ENCODE peak calls at places on chromosomes 3 and 15, in nine cellular contexts. C, P, G, A, F, N, W, I and J are unnamed samples.

GRCh38 chr15:78167227-78167888 is 18.2 kb downstream of the IDH3A start:
- DNase-seq in C (no peak), P (no peak), G (no peak), A (no peak), F (no peak), N (no peak), W (no peak), I (no peak), J (no peak)

GRCh38 chr3:63585927-63586326 is 66.5 kb upstream of the SNTN start:
- DNase-seq in C (no peak), P (no peak), G (no peak), A (no peak), F (no peak), N (no peak), W (no peak), I (no peak), J (no peak)

GRCh38 chr3:63644212-63644777 is 8.2 kb upstream of the SNTN start:
- DNase-seq in C (no peak), P (no peak), G (no peak), A (no peak), F (no peak), N (no peak), W (no peak), I (no peak), J (no peak)

GRCh38 chr3:4416961-4417360 is 50.1 kb downstream of the SUMF1 start:
- DNase-seq in C (peak; percentile 92), P (peak; percentile 100), G (no peak), A (no peak), F (peak; percentile 78), N (no peak), W (peak; percentile 90), I (peak; percentile 91), J (no peak)

GRCh38 chr15:78695849-78696248 is 54.8 kb upstream of the CHRNB4 start:
- DNase-seq in C (no peak), P (no peak), G (no peak), A (no peak), F (no peak), N (no peak), W (no peak), I (no peak), J (no peak)

GRCh38 chr3:4078903-4079302 is 224.3 kb upstream of the SETMAR start:
- DNase-seq in C (no peak), P (no peak), G (no peak), A (no peak), F (no peak), N (no peak), W (no peak), I (no peak), J (no peak)

GRCh38 chr3:49930241-49930690 is 655 bp upstream of the MON1A start:
- DNase-seq in C (no peak), P (no peak), G (no peak), A (no peak), F (no peak), N (no peak), W (no peak), I (no peak), J (no peak)

GRCh38 chr3:65439641-65440040 is 599.1 kb downstream of the MAGI1 start:
- DNase-seq in C (peak; percentile 74), P (peak; percentile 43), G (peak; percentile 32), A (no peak), F (no peak), N (peak; percentile 35), W (peak; percentile 79), I (peak; percentile 40), J (no peak)

GRCh38 chr3:53595660-53596059 is 101.2 kb downstream of the CACNA1D start:
- DNase-seq in C (no peak), P (no peak), G (no peak), A (no peak), F (no peak), N (no peak), W (no peak), I (no peak), J (no peak)

GRCh38 chr15:70178335-70179084 is 80.8 kb upstream of the TLE3 start:
- DNase-seq in C (no peak), P (no peak), G (no peak), A (no peak), F (no peak), N (no peak), W (no peak), I (no peak), J (no peak)

GRCh38 chr3:65342084-65342683 is 654.4 kb upstream of the ADAMTS9 start:
- DNase-seq in C (peak; percentile 55), P (peak; percentile 61), G (no peak), A (no peak), F (no peak), N (peak; percentile 29), W (peak; percentile 60), I (peak; percentile 23), J (no peak)

GRCh38 chr15:92989469-92989868 is 89.3 kb downstream of the CHD2 start:
- DNase-seq in C (no peak), P (no peak), G (no peak), A (no peak), F (no peak), N (no peak), W (no peak), I (no peak), J (no peak)

GRCh38 chr15:68177747-68178146 is 27.4 kb downstream of the CALML4 start:
- DNase-seq in C (peak; percentile 61), P (no peak), G (no peak), A (no peak), F (no peak), N (no peak), W (no peak), I (peak; percentile 40), J (no peak)

GRCh38 chr3:194592798-194593752 is 40.1 kb downstream of the TMEM44 start:
- DNase-seq in C (peak; percentile 100), P (peak; percentile 99), G (no peak), A (no peak), F (peak; percentile 55), N (no peak), W (peak; percentile 87), I (peak; percentile 100), J (no peak)

GRCh38 chr3:12662593-12663310 is 1.2 kb downstream of the RAF1 start:
- DNase-seq in C (peak; percentile 55), P (peak; percentile 45), G (peak; percentile 35), A (peak; percentile 10), F (no peak), N (peak; percentile 34), W (peak; percentile 73), I (peak; percentile 47), J (peak; percentile 12)

GRCh38 chr3:152719264-152719663 is 115.7 kb upstream of the P2RY1 start:
- DNase-seq in C (peak; percentile 21), P (peak; percentile 60), G (no peak), A (no peak), F (no peak), N (no peak), W (peak; percentile 75), I (peak; percentile 49), J (no peak)

GRCh38 chr3:123287051-123287961 is 85.6 kb downstream of the SEC22A start:
- DNase-seq in C (no peak), P (no peak), G (no peak), A (no peak), F (no peak), N (no peak), W (no peak), I (no peak), J (no peak)
- H3K9me3 ChIP-seq in C (no peaks in the 10 kb centered on the region), P (no peaks in the 10 kb centered on the region), G (no peaks in the 10 kb centered on the region), A (no peaks in the 10 kb centered on the region), F (no peaks in the 10 kb centered on the region), N (no peaks in the 10 kb centered on the region), W (no peaks in the 10 kb centered on the region), I (no peaks in the 10 kb centered on the region), J (no peaks in the 10 kb centered on the region)

DNA sequence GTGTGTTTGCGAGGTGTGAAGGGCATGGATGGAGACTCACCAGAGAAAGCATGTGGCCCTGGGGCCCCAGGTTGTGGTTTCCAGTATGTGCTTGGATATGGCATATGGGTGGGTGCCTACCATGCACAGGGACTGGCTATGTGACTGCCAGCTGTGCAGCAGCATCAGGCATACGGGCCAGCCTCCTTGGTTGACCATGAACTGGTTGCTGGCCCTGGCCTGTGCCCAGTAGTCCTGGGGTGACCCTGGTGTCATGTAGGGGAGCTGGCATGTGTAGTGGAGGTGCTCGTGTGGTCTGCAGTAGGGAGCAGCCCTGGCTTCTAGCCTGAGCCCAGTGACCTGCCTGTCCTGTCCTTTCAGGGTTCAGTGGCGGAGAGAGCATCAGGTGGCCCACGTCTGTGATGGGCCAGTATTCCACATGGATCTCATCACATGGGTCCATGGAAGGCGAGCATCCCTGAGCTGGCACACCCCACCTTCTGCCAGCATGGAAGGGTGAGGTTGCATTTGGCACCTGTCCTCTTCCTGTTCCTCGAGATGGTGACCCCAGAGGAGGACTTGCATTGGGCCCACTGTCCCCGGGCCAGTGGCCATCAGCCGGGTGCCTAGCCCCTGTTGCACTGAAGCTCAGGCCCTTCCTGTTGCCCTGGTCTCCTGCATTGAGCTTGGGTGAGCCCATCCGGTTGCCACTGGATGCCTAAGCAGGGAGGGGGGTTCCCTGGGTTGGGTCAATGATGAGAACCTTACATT is 229.0 kb downstream of the SNRPN start:
- DNase-seq in C (no peak), P (no peak), G (peak; percentile 7), A (peak; percentile 4), F (peak; percentile 15), N (peak; percentile 5), W (no peak), I (no peak), J (peak; percentile 2)
- H3K9me3 ChIP-seq in C (peaks cover 85% of the 10 kb centered on the region), P (no peaks in the 10 kb centered on the region), G (peaks cover 21% of the 10 kb centered on the region), A (no peaks in the 10 kb centered on the region), F (peaks cover 76% of the 10 kb centered on the region), N (peaks cover 50% of the 10 kb centered on the region), W (no peaks in the 10 kb centered on the region), I (no peaks in the 10 kb centered on the region), J (no peaks in the 10 kb centered on the region)

DNA sequence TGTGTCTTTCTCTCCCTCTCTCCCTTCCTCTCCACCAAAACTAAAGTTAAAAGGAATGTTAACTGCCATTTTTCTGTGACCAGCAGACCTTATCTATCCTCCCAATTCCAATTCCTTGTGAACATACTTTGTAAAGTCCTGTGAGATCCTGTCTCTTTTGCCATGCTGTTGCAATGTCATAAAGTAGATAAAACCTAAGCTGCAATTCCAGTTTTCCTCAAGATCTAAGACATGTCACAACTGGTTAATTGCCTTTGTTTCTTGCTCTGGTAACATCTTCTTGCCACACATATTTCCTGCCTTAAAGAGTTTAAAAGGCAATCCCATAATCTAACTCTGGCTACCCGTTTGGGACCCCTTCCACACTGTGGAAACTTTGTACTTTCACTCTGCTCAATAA is 188.7 kb downstream of the PYDC2 start:
- DNase-seq in C (no peak), P (no peak), G (no peak), A (no peak), F (no peak), N (no peak), W (no peak), I (no peak), J (no peak)
- H3K9me3 ChIP-seq in C (peaks cover 8% of the 10 kb centered on the region), P (peaks cover 10% of the 10 kb centered on the region), G (no peaks in the 10 kb centered on the region), A (peaks cover 4% of the 10 kb centered on the region), F (no peaks in the 10 kb centered on the region), N (peaks cover 35% of the 10 kb centered on the region), W (no peaks in the 10 kb centered on the region), I (no peaks in the 10 kb centered on the region), J (no peaks in the 10 kb centered on the region)

DNA sequence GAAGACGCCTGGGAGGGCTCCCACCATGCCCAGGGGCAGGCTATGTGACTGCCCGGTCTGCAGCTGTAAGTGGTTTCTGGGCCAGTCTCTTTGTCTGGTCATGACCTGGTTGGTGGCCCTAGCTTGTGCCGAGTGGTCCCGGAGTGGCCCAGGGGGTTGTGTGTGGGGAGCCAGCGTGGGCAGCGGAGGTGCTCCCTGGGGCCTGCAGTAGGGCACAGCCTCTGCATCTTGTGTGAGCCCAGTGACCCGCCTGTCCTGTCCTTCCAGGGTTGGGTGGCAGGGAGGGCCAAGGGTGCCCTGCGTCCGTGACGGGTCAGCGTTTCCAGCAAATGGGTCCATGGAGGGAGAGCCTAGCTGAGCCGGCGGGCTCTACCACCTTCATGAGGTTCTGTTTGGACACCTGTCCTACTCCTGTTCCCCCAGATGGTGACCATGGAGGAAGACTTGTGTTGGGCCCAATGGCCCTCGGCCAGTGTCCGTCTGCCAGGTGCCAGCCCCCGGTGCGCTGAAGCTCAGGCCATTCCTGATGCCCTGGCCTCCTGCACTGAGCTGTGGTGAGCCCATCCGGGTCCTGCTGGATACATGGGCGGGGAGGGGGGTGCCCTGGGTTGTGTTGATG is 215.4 kb downstream of the SNRPN start:
- DNase-seq in C (no peak), P (no peak), G (peak; percentile 7), A (no peak), F (no peak), N (peak; percentile 8), W (no peak), I (no peak), J (peak; percentile 5)
- H3K9me3 ChIP-seq in C (peaks cover 37% of the 10 kb centered on the region), P (peaks cover 9% of the 10 kb centered on the region), G (peaks cover 4% of the 10 kb centered on the region), A (no peaks in the 10 kb centered on the region), F (peaks cover 58% of the 10 kb centered on the region), N (peaks cover 58% of the 10 kb centered on the region), W (no peaks in the 10 kb centered on the region), I (no peaks in the 10 kb centered on the region), J (no peaks in the 10 kb centered on the region)